ENCODE peak calls at places on chromosomes 11 and 22, in five cellular contexts. H is substantia nigra, D is HS-5, E is NCI-H1436, R is caudate nucleus. J is an unnamed sample.
A peak's percentile ranks its signal among the peaks of the same experiment; 100 is the strongest.

GRCh38 chr11:106160494-106160893 is 83.0 kb downstream of the AASDHPPT start:
- DNase-seq in H (no peak), D (no peak), E (no peak), R (no peak), J (no peak)

GRCh38 chr11:131612576-131612975 is 242.2 kb downstream of the NTM start:
- DNase-seq in H (no peak), D (no peak), E (no peak), R (no peak), J (no peak)

GRCh38 chr11:112478806-112479205 is 218.1 kb upstream of the PLET1 start:
- DNase-seq in H (no peak), D (no peak), E (no peak), R (no peak), J (no peak)

GRCh38 chr22:40418366-40419201 is 48.2 kb downstream of the SGSM3 start:
- DNase-seq in H (no peak), D (no peak), E (no peak), R (peak; percentile 63), J (peak; percentile 91)

GRCh38 chr11:20011294-20011951 is 148.9 kb downstream of the DBX1 start:
- DNase-seq in H (no peak), D (no peak), E (peak; percentile 56), R (no peak), J (no peak)

GRCh38 chr11:113386866-113387265 is 713 bp upstream of the ANKK1 start:
- DNase-seq in H (no peak), D (no peak), E (no peak), R (no peak), J (no peak)

GRCh38 chr11:18669629-18670162 is 28.9 kb upstream of the TMEM86A start:
- DNase-seq in H (no peak), D (no peak), E (no peak), R (no peak), J (no peak)

GRCh38 chr22:26927841-26928240 is 270.5 kb downstream of the MIAT start:
- DNase-seq in H (no peak), D (no peak), E (no peak), R (peak; percentile 11), J (no peak)

GRCh38 chr11:61828629-61829407 is 718 bp downstream of the FADS2 start:
- DNase-seq in H (no peak), D (no peak), E (peak; percentile 51), R (peak; percentile 24), J (no peak)

GRCh38 chr11:65215441-65216076 is 33.8 kb downstream of the CAPN1 start:
- DNase-seq in H (no peak), D (no peak), E (no peak), R (no peak), J (no peak)